ENCODE peak calls at places on chromosome 1, in four cellular contexts. W, D, N and F are unnamed samples.

GRCh38 chr1:207234690-207235089 is 86.8 kb upstream of the CD55 start:
- DNase-seq in W (no peak), D (no peak), N (no peak), F (no peak)

GRCh38 chr1:9749361-9749760 is 74.4 kb downstream of the CLSTN1 start:
- DNase-seq in W (no peak), D (no peak), N (no peak), F (no peak)

GRCh38 chr1:117673405-117673804 is 67.6 kb downstream of the TENT5C start:
- DNase-seq in W (peak), D (no peak), N (no peak), F (no peak)

GRCh38 chr1:206808615-206809014 is 36.3 kb upstream of the IL10 start:
- DNase-seq in W (peak), D (peak), N (peak), F (peak)

GRCh38 chr1:155078496-155079209 is at the start of gene EFNA3:
- DNase-seq in W (peak), D (no peak), N (peak), F (peak)

GRCh38 chr1:84570436-84571149 is 3.6 kb downstream of the CTBS start:
- DNase-seq in W (peak), D (no peak), N (no peak), F (no peak)

GRCh38 chr1:117312453-117313138 is 54.7 kb upstream of the MAN1A2 start:
- DNase-seq in W (peak), D (no peak), N (peak), F (no peak)

GRCh38 chr1:7646981-7647901 is 123.9 kb upstream of the VAMP3 start:
- DNase-seq in W (peak), D (peak), N (peak), F (peak)

GRCh38 chr1:51086496-51087271 is 15.3 kb upstream of the C1orf185 start:
- DNase-seq in W (no peak), D (no peak), N (no peak), F (no peak)

GRCh38 chr1:115717541-115717940 is 51.0 kb downstream of the CASQ2 start:
- DNase-seq in W (peak), D (peak), N (peak), F (no peak)

GRCh38 chr1:200907611-200908097 is 13.0 kb downstream of the INAVA start:
- DNase-seq in W (peak), D (no peak), N (peak), F (peak)

GRCh38 chr1:56967900-56968832 is 2.4 kb upstream of the C8B start:
- DNase-seq in W (peak), D (peak), N (no peak), F (no peak)

DNA sequence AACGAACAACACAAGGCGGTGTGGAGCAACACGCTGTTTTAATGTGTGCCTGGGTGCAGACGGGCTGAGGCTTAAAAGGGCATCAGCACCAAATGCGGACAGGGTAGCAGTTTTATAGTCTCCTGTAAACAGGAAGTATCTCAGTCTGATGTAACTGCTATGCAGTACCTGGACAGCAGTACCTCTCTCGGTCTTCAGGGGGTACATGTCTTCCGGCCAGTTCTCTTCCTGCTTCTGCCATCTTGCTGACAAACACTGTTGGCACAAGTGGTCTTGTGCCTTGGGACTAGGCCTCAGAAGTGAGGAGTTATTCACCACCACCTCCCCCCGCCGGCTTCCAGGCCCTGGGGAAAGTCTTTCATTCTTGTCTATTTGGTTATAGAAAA is 49.7 kb upstream of the APOBEC4 start:
- DNase-seq in W (no peak), D (no peak), N (no peak), F (no peak)
- TF ChIP-seq CTCF in W (no peak), D (no peak), N (no peak), F (no peak)

GRCh38 chr1:90474731-90475130 is 242.4 kb downstream of the BARHL2 start:
- DNase-seq in W (no peak), D (no peak), N (no peak), F (no peak)

GRCh38 chr1:90474158-90474557 is 242.9 kb downstream of the BARHL2 start:
- DNase-seq in W (no peak), D (no peak), N (no peak), F (no peak)

GRCh38 chr1:90476411-90476810 is 240.7 kb downstream of the BARHL2 start:
- DNase-seq in W (no peak), D (no peak), N (no peak), F (no peak)

GRCh38 chr1:90476994-90477393 is 240.1 kb downstream of the BARHL2 start:
- DNase-seq in W (no peak), D (no peak), N (no peak), F (no peak)

GRCh38 chr1:90475623-90476022 is 241.5 kb downstream of the BARHL2 start:
- DNase-seq in W (no peak), D (no peak), N (no peak), F (no peak)
- TF ChIP-seq CTCF in W (no peak), D (peak), N (no peak), F (no peak)

DNA sequence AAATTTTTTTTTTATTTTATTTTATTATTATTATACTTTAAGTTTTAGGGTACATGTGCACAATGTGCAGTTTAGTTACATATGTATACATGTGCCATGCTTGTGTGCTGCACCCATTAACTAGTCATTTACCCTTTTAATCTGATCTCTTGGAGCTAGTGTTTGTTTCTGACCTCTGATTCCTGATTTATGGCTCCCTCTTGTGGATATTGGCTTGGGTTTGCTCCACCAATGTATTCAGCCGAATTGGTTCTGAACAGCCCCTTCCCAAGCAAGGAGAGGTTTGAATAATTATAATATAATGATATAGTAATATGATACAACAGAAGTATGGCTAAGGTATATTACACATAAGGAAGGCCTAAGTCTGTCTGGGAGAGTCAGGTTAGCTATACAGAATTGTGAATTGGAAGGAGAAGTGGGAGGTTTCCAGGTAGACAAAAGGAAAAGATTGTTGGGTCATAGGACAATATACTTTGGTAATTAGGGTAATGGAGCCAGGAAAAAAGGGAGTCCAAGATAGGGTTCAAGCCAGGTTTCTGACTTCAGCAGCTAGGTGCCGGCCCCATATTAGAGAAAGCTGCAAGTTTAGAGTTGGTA is 53.1 kb upstream of the HMCN1 start:
- DNase-seq in W (peak), D (no peak), N (peak), F (no peak)
- TF ChIP-seq CTCF in W (peak), D (peak), N (peak), F (peak)

GRCh38 chr1:220768127-220768601 is 18.5 kb upstream of the MTARC1 start:
- DNase-seq in W (no peak), D (no peak), N (no peak), F (no peak)
- TF ChIP-seq CTCF in W (no peak), D (no peak), N (peak), F (no peak)

DNA sequence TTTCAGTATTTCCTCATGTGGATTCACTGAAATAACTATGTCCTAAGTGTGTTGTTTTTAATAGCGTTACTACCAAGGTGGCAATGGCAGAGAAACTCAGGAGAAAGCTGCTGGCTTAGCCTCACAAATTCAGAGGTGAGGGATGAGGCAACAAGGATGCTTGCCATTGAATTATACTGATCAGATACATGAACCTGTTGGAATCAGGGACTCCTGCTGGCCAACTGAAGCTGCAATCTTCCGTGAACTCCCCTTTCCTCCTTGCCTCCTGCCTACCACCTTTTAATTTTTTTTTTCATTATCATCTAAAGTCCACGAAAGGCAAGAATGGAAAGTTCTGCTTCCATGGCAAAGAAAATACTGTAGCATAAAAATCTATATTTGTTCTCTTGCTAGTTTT is 254.7 kb downstream of the NFIA start:
- DNase-seq in W (peak), D (no peak), N (no peak), F (no peak)
- TF ChIP-seq CTCF in W (peak), D (no peak), N (no peak), F (no peak)

GRCh38 chr1:62038594-62039284 is 155.9 kb upstream of the L1TD1 start:
- DNase-seq in W (no peak), D (no peak), N (no peak), F (no peak)
- TF ChIP-seq CTCF in W (no peak), D (peak), N (no peak), F (no peak)

GRCh38 chr1:91402023-91402422 is 2.6 kb downstream of the HFM1 start:
- DNase-seq in W (peak), D (no peak), N (no peak), F (no peak)
- TF ChIP-seq CTCF in W (peak), D (peak), N (no peak), F (peak)

DNA sequence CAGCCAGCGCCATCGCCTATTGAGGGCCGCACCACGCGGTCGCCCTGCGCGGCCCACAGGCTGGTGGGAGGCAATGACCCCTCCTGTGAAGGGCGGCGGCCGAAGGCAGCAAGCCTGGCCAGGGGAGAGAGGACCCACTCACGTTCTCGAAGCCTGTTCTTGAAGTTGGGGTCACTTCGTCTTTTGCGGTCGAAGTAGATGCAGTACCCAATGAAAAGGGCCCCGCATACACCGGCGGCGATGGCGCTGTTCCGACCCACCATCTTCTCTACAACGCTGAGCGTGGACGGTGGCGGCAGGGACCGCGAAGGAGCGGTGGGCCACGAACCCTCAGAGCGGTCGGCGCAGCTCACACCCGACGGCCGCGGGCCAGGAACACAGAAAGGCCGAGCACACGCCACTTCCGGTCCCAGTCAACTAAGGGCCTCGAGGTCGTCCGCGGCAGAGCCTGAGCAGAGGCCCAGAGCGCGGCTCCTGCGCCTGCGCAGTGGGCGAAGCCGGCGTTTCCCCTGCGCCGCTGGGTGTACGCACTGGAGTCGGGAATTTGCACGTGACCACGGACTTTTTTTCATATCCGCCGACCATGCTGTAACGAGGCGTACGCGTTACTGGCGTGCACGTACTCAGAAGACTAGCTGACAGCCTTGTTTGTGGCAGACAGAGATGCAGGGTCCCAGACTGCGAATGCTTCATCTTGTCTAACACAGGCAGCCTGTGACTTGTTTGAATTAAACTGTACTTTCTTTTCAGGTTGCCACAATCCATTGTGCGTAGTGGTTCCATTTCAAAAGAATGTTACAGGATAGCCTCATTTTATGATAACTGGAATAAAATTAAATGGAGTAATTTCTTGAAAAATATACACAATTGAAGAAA is at the start of gene TOMM20:
- DNase-seq in W (peak), D (peak), N (peak), F (peak)
- TF ChIP-seq CTCF in W (no peak), D (no peak), N (no peak), F (no peak)